ENCODE peak calls at places on chromosome 13, in six cellular contexts. Z, X, S, V, R and A are unnamed samples. For H3K9me3, the result is how much of the 10 kb centered on the place peaks cover.

GRCh38 chr13:26867451-26868067 is 107.0 kb upstream of the GPR12 start:
- DNase-seq in R (no peak), V (no peak), X (no peak), S (no peak), Z (no peak), A (no peak)

GRCh38 chr13:76820759-76821158 is 65.4 kb downstream of the KCTD12 start:
- DNase-seq in X (no peak), V (peak), Z (no peak), R (peak), S (no peak), A (no peak)

GRCh38 chr13:43261018-43261417 is 237.6 kb downstream of the DNAJC15 start:
- DNase-seq in V (no peak), X (no peak), S (no peak), Z (no peak), R (no peak), A (no peak)

GRCh38 chr13:22861958-22862466 is 318.8 kb upstream of the SGCG start:
- DNase-seq in S (no peak), V (no peak), X (no peak), Z (no peak), R (no peak), A (no peak)

GRCh38 chr13:59461411-59461810 is 702.3 kb downstream of the DIAPH3 start:
- DNase-seq in V (no peak), S (no peak), R (no peak), X (no peak), Z (no peak), A (no peak)

GRCh38 chr13:105961438-105961837 is 574.0 kb downstream of the EFNB2 start:
- DNase-seq in S (no peak), V (no peak), X (no peak), Z (no peak), R (no peak), A (no peak)

GRCh38 chr13:73251866-73252265 is 193.1 kb downstream of the KLF5 start:
- DNase-seq in S (no peak), X (no peak), V (no peak), R (no peak), Z (no peak), A (no peak)

GRCh38 chr13:69234171-69234570 is 873.5 kb upstream of the ATXN8OS start:
- DNase-seq in X (no peak), V (no peak), Z (no peak), R (no peak), S (no peak), A (no peak)

GRCh38 chr13:71968025-71968424 is 101.0 kb upstream of the DACH1 start:
- DNase-seq in R (no peak), Z (no peak), V (no peak), S (no peak), X (no peak), A (no peak)

GRCh38 chr13:95641961-95642621 is 2.4 kb downstream of the DZIP1 start:
- DNase-seq in X (peak), R (peak), V (peak), S (peak), Z (peak), A (peak)

GRCh38 chr13:54356849-54357248 is 1328.2 kb downstream of the OLFM4 start:
- DNase-seq in X (no peak), Z (no peak), R (no peak), S (no peak), V (no peak), A (no peak)

GRCh38 chr13:111423168-111423785 is 102.8 kb downstream of the TEX29 start:
- DNase-seq in R (no peak), X (no peak), Z (no peak), S (no peak), V (no peak), A (no peak)

GRCh38 chr13:82800391-82800790 is 1081.9 kb downstream of the SLITRK1 start:
- DNase-seq in S (no peak), V (no peak), X (no peak), Z (no peak), R (no peak), A (no peak)

GRCh38 chr13:109840201-109840892 is 54.0 kb upstream of the IRS2 start:
- DNase-seq in R (no peak), S (no peak), X (no peak), Z (no peak), V (no peak), A (no peak)

GRCh38 chr13:52345048-52345447 is 60.9 kb downstream of the THSD1 start:
- DNase-seq in V (no peak), Z (no peak), X (no peak), S (no peak), R (no peak), A (no peak)

GRCh38 chr13:109610517-109610916 is 175.9 kb downstream of the IRS2 start:
- DNase-seq in Z (peak), S (peak), V (no peak), X (peak), R (peak), A (peak)

GRCh38 chr13:37816276-37816675 is 53.3 kb downstream of the TRPC4 start:
- DNase-seq in R (no peak), X (no peak), V (no peak), Z (no peak), S (no peak), A (no peak)

GRCh38 chr13:95245072-95245471 is 56.2 kb downstream of the ABCC4 start:
- DNase-seq in Z (no peak), R (no peak), S (no peak), X (no peak), V (no peak), A (no peak)

GRCh38 chr13:30164141-30164540 is 143.2 kb downstream of the KATNAL1 start:
- DNase-seq in V (no peak), X (no peak), S (no peak), Z (no peak), R (no peak), A (no peak)

GRCh38 chr13:67228909-67229308 is 1.2 kb downstream of the PCDH9 start:
- DNase-seq in X (no peak), R (no peak), S (no peak), V (no peak), Z (no peak), A (no peak)

GRCh38 chr13:113602291-113602970 is 17.9 kb downstream of the TFDP1 start:
- DNase-seq in X (no peak), V (no peak), S (peak), Z (peak), R (no peak), A (peak)

GRCh38 chr13:113820813-113821651 is 42.8 kb downstream of the GAS6 start:
- DNase-seq in Z (no peak), S (peak), V (peak), X (no peak), R (peak), A (peak)

GRCh38 chr13:30037306-30037705 is 186.9 kb upstream of the UBL3 start:
- DNase-seq in Z (no peak), S (no peak), R (no peak), X (no peak), V (no peak), A (no peak)

GRCh38 chr13:80497439-80497838 is 156.5 kb upstream of the SPRY2 start:
- DNase-seq in V (no peak), R (no peak), X (no peak), Z (no peak), S (no peak), A (no peak)

GRCh38 chr13:96075953-96076543 is 13.9 kb upstream of the HS6ST3 start:
- DNase-seq in S (no peak), X (no peak), V (no peak), R (no peak), Z (no peak), A (no peak)

GRCh38 chr13:37681295-37682032 is 82.9 kb upstream of the POSTN start:
- DNase-seq in R (no peak), S (no peak), Z (no peak), V (no peak), X (no peak), A (no peak)

GRCh38 chr13:94711561-94712286 is 621 bp downstream of the SOX21 start:
- DNase-seq in X (no peak), R (no peak), Z (no peak), V (no peak), S (no peak), A (peak)

GRCh38 chr13:109785141-109785891 is 1.1 kb downstream of the IRS2 start:
- DNase-seq in R (peak), S (peak), V (peak), Z (peak), X (peak), A (peak)

GRCh38 chr13:106230450-106230849 is 305.0 kb downstream of the EFNB2 start:
- DNase-seq in X (no peak), S (no peak), R (no peak), Z (no peak), V (no peak), A (no peak)

GRCh38 chr13:32178763-32179162 is 136.4 kb downstream of the ZAR1L start:
- DNase-seq in S (no peak), X (no peak), R (no peak), V (no peak), Z (no peak), A (peak)

GRCh38 chr13:72959643-72960042 is 99.2 kb upstream of the KLF5 start:
- DNase-seq in R (no peak), S (no peak), V (no peak), X (no peak), Z (no peak), A (no peak)

GRCh38 chr13:40786568-40786996 is 2.8 kb upstream of the SLC25A15 start:
- DNase-seq in X (no peak), V (no peak), S (no peak), R (no peak), Z (peak), A (no peak)
- TF ChIP-seq POLR2A in X (no peak), V (no peak), S (no peak), R (no peak), Z (no peak), A (no peak)

GRCh38 chr13:19183676-19184075 is 2.1 kb upstream of the TUBA3C start:
- DNase-seq in X (peak), V (no peak), S (no peak), R (no peak), Z (no peak), A (no peak)

GRCh38 chr13:19182536-19182935 is 912 bp upstream of the TUBA3C start:
- DNase-seq in S (no peak), X (peak), V (no peak), R (no peak), Z (no peak), A (no peak)

GRCh38 chr13:19179916-19180315 is 1.7 kb downstream of the TUBA3C start:
- DNase-seq in R (no peak), V (no peak), X (peak), S (no peak), Z (no peak), A (no peak)

GRCh38 chr13:19181021-19181620 is 503 bp downstream of the TUBA3C start:
- DNase-seq in V (no peak), R (no peak), X (peak), Z (no peak), S (no peak), A (no peak)

DNA sequence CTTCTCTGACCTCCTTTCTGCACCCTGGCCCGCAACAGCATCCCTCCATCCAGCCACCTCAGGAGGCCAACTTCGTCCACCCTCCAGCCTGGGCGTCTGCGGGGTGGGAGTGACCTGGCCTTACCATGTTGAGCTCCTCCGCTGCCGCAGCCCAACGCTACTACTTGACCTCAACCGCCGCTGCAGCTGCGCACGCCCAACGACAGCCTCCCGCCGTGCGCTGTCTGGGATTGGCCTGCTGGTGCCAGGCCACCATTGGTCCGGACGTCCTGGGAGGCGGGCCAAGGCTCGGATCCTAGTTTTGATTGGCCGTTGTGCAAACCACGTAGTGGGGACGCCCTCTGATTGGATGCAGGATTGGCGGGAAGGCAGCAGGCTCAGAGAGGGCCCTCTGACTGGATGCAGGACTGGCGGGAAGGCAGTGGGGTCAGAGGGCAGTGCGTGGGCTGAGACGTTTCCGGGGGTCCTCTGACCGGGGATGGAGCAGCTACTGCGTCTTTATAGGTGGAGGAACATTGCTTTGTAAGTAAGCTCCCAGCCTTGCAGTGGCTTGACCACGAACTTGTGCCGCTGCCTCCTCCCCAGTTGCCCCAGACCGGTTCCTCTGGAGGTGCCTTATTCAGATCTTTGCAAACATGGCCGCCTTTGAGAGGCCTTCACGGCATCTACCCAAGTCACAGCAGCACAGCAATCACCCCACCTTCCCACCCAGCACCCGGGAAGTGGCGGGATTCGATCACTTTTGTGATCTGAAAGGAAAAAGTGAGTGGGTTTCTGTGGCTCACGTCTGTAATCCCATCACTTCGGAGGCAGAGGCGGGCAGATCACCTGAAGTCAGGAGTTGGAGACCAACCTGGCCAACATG is at the start of gene TUBA3C:
- DNase-seq in R (no peak), X (peak), V (no peak), Z (no peak), S (no peak), A (no peak)
- H3K9me3 ChIP-seq in R (under half), X (under half), V (under half), Z (under half), S (under half), A (under half)

DNA sequence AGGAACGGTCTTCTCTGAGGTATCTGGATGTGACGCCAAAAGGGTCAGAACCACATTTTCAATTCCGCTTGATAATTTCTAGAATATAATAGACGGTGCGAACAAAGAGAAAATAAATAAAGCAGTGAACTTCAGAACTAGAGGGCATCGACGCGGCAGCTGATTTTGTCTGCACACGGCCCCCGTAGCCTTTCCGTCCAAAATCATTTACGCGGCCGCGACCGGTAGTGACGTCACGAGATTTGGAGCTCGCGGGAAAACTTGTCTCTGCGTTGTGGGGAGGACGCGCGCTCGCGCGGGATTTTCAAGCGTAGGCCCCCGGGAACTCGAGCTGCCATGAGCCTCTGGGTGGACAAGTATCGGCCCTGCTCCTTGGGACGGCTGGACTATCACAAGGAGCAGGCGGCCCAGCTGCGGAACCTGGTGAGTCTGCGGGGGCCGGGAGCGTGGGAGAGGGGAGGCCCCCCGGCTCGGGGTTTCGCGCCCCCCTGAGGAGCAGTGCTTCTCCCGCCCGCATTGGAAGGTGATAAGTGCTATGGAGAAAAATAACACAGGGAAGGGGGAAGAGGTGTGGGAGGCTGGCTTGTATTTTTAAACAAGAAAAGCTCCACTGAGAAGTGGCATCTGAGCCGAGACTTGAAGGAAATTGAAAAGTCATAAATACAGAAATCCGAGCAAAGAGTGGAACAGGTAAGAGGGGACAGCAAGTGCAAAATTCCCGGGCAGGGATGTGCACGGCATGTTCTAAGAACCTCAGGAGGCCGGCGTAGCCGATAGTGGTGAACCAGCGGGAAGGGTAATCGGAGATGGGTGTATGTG is at the start of gene RFC3:
- DNase-seq in R (peak), S (peak), V (peak), X (peak), Z (peak), A (peak)
- TF ChIP-seq POLR2A in R (no peak), S (no peak), V (no peak), X (no peak), Z (no peak), A (no peak)

GRCh38 chr13:51328488-51328887 is 11.0 kb upstream of the SERPINE3 start:
- DNase-seq in R (no peak), X (no peak), Z (no peak), S (no peak), V (no peak), A (no peak)
- H3K9me3 ChIP-seq in R (under half), X (under half), Z (under half), S (under half), V (under half), A (under half)

DNA sequence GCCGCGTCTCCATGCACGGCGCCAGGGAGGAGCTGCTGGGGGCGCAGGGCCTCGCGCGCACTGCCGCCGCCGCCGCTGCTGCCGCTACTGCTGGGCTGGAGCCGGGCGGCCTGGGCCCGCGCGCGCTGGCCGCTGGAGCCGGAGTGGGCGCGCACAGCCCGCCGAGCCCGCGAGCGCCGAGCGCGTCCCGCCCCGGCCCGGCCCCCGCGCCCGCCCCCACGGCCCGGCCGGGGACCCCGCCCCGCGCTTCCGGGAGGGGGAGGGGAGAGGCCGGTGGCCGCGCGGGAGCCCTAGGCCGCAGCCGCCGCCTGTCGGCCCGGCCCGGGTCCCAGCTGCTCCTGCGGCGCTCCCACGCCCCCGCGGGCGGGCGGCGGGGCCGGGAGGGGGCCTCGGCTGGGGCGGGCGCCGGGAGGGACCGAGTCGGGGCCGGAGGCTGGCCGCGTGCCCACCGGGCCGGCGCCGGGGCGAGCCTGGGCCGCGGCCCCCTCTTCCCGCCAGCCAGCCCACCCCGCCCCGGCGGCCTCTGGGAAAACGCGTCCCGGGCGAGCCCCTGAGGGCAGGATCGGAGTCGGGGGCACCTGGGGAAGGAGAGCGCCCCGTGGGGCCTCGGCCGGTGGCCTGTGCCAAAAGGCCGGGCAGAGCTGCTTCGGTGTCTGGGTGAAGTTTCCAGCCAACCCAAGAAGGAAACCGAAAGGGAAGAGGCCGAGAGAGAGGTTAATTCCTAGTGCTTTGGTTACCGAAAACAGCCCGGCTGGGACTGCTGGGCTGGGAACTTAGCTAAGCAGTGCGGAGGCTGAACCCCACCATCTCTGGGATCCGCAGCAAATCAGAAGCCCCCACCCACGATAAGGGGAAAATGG is at the start of gene STK24:
- DNase-seq in V (peak), Z (peak), R (peak), S (peak), X (peak), A (peak)
- TF ChIP-seq POLR2A in V (peak), Z (peak), R (no peak), S (no peak), X (no peak), A (peak)

DNA sequence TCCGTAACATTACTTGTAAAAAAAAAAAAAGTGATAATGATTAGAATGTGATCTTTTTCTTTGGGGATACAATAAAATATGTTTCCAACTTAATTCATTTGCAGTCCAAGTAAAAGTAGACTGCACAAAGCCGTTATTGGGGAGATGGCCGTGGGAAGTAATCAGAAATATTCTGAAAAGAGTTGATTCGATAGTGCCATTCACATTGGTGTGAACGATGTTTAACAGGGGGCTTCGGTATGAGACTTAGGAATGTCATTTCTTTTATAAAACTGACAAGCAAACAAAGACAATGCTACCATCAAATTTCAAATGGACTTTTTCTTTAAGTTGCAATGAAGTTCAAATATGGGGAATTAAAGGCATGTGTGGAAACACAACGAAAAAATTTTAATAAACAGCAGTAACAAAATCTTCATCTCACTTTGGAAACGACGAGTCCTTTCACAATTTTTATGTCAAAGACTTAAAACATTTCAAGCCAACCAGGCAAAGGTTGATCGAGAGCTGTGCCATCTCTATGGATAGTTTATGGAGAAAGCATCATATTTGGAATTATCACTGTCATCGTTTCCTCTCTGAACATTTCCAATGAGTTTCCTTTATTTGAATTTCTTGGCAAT is 1.7 kb upstream of the ZIC5 start:
- DNase-seq in X (no peak), Z (no peak), R (no peak), S (no peak), V (no peak), A (no peak)
- H3K9me3 ChIP-seq in X (under half), Z (under half), R (under half), S (under half), V (under half), A (under half)

GRCh38 chr13:45464687-45465453 is at the start of gene COG3:
- DNase-seq in Z (peak), S (peak), X (peak), V (peak), R (peak), A (peak)
- TF ChIP-seq POLR2A in Z (peak), S (no peak), X (no peak), V (peak), R (peak), A (no peak)

DNA sequence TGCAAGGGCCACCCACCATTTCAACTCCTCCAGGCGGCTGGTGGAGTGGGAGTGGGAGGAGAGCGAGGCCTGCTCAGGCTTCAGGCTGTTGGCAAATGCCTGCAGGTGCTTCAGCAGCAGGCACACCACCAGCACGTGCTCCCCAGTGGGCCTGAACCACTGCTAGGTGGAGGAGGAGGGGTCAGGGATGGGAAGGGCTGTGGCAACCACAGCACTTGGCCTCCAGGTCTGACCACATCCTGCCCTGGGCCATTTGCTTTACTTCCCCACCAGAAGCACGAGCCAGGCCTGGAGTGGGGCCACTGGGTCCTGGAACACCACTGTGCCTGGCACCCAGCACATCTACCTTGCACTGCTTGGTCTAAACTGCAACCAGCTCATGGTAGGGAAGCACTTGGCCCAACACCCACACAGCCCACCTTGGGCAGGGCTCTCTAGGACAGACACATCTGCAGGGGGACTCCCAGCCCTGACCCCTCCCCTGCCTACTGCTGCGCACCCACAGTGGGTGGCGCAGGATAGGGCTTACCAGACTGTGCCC is 26.2 kb downstream of the TUBA3C start:
- DNase-seq in Z (no peak), V (no peak), X (peak), S (no peak), R (no peak), A (no peak)
- H3K9me3 ChIP-seq in Z (under half), V (under half), X (under half), S (under half), R (under half), A (under half)